ENCODE peak calls at places on chromosomes 7 and 10, in seven cellular contexts. One of them, this sample, is unnamed.

GRCh38 chr7:48004598-48004997 is 24.3 kb downstream of the SUN3 start:
- DNase-seq in A549: no peak
- DNase-seq in body of pancreas: no peak
- DNase-seq in HCT116: no peak
- DNase-seq in GM12878: no peak
- DNase-seq in testis: no peak
- DNase-seq in HepG2: no peak
- DNase-seq in this sample: no peak

GRCh38 chr7:154903083-154903731 is 99.7 kb downstream of the PAXIP1 start:
- DNase-seq in A549: no peak
- DNase-seq in HCT116: no peak
- DNase-seq in GM12878: no peak
- DNase-seq in HepG2: peak; percentile 52
- DNase-seq in body of pancreas: no peak
- DNase-seq in testis: no peak
- DNase-seq in this sample: no peak

GRCh38 chr10:77004917-77005564 is 632.6 kb downstream of the KCNMA1 start:
- DNase-seq in testis: peak; percentile 19
- DNase-seq in HepG2: peak; percentile 32
- DNase-seq in GM12878: no peak
- DNase-seq in body of pancreas: no peak
- DNase-seq in HCT116: peak; percentile 18
- DNase-seq in A549: peak; percentile 53
- DNase-seq in this sample: peak; percentile 11

GRCh38 chr10:22340362-22341189 is 4.7 kb upstream of the SPAG6 start:
- DNase-seq in HepG2: peak; percentile 41
- DNase-seq in A549: peak; percentile 85
- DNase-seq in HCT116: peak; percentile 76
- DNase-seq in body of pancreas: peak; percentile 69
- DNase-seq in testis: peak; percentile 82
- DNase-seq in GM12878: peak; percentile 69
- DNase-seq in this sample: peak; percentile 53

GRCh38 chr10:58856508-58857240 is 319.8 kb upstream of the PHYHIPL start:
- DNase-seq in HCT116: peak; percentile 24
- DNase-seq in A549: peak; percentile 94
- DNase-seq in HepG2: peak; percentile 84
- DNase-seq in body of pancreas: peak; percentile 51
- DNase-seq in GM12878: no peak
- DNase-seq in testis: no peak
- DNase-seq in this sample: peak; percentile 48

GRCh38 chr7:135333196-135333595 is 99.6 kb downstream of the STRA8 start:
- DNase-seq in HCT116: no peak
- DNase-seq in body of pancreas: no peak
- DNase-seq in GM12878: no peak
- DNase-seq in HepG2: no peak
- DNase-seq in A549: peak; percentile 36
- DNase-seq in testis: no peak
- DNase-seq in this sample: no peak

GRCh38 chr10:3090914-3091313 is 23.6 kb downstream of the PFKP start:
- DNase-seq in body of pancreas: peak; percentile 70
- DNase-seq in GM12878: no peak
- DNase-seq in HepG2: peak; percentile 17
- DNase-seq in A549: peak; percentile 91
- DNase-seq in testis: no peak
- DNase-seq in HCT116: peak; percentile 73
- DNase-seq in this sample: peak; percentile 72

GRCh38 chr10:112721080-112721698 is 228.9 kb upstream of the TCF7L2 start:
- DNase-seq in HCT116: peak; percentile 51
- DNase-seq in testis: peak; percentile 45
- DNase-seq in body of pancreas: peak; percentile 39
- DNase-seq in A549: peak; percentile 67
- DNase-seq in GM12878: peak; percentile 21
- DNase-seq in HepG2: peak; percentile 31
- DNase-seq in this sample: peak; percentile 24

GRCh38 chr10:116748041-116748440 is 5.7 kb upstream of the HSPA12A start:
- DNase-seq in HCT116: peak; percentile 13
- DNase-seq in HepG2: peak; percentile 61
- DNase-seq in body of pancreas: no peak
- DNase-seq in testis: no peak
- DNase-seq in GM12878: no peak
- DNase-seq in A549: peak; percentile 55
- DNase-seq in this sample: no peak

GRCh38 chr10:77311186-77311585 is 326.4 kb downstream of the KCNMA1 start:
- DNase-seq in body of pancreas: no peak
- DNase-seq in HCT116: no peak
- DNase-seq in testis: no peak
- DNase-seq in HepG2: no peak
- DNase-seq in A549: no peak
- DNase-seq in GM12878: no peak
- DNase-seq in this sample: no peak

GRCh38 chr10:77909755-77910375 is 16.7 kb downstream of the DLG5 start:
- DNase-seq in testis: no peak
- DNase-seq in body of pancreas: peak; percentile 66
- DNase-seq in HCT116: no peak
- DNase-seq in HepG2: peak; percentile 91
- DNase-seq in A549: peak; percentile 76
- DNase-seq in GM12878: no peak
- DNase-seq in this sample: no peak

GRCh38 chr10:78354101-78354500 is 320.4 kb downstream of the RPS24 start:
- DNase-seq in HepG2: no peak
- DNase-seq in body of pancreas: no peak
- DNase-seq in testis: no peak
- DNase-seq in HCT116: no peak
- DNase-seq in A549: no peak
- DNase-seq in GM12878: no peak
- DNase-seq in this sample: no peak

GRCh38 chr10:100184426-100185219 is 1.2 kb downstream of the ERLIN1 start:
- DNase-seq in body of pancreas: no peak
- DNase-seq in HCT116: peak; percentile 12
- DNase-seq in testis: no peak
- DNase-seq in HepG2: peak; percentile 35
- DNase-seq in A549: peak; percentile 23
- DNase-seq in GM12878: no peak
- DNase-seq in this sample: no peak

GRCh38 chr10:34811126-34811967 is 3.7 kb downstream of the PARD3 start:
- DNase-seq in GM12878: no peak
- DNase-seq in body of pancreas: no peak
- DNase-seq in A549: no peak
- DNase-seq in testis: no peak
- DNase-seq in HepG2: no peak
- DNase-seq in HCT116: no peak
- DNase-seq in this sample: no peak

GRCh38 chr7:57821438-57822382 is 371.7 kb downstream of the ZNF716 start:
- DNase-seq in A549: no peak
- DNase-seq in HCT116: no peak
- DNase-seq in body of pancreas: no peak
- DNase-seq in testis: peak; percentile 36
- DNase-seq in GM12878: no peak
- DNase-seq in HepG2: no peak
- DNase-seq in this sample: no peak

GRCh38 chr7:40412323-40412722 is 277.5 kb downstream of the SUGCT start:
- DNase-seq in HCT116: no peak
- DNase-seq in GM12878: no peak
- DNase-seq in HepG2: no peak
- DNase-seq in body of pancreas: no peak
- DNase-seq in A549: no peak
- DNase-seq in testis: no peak
- DNase-seq in this sample: no peak

GRCh38 chr10:4371691-4372295 is 454.2 kb upstream of the AKR1E2 start:
- DNase-seq in A549: no peak
- DNase-seq in GM12878: no peak
- DNase-seq in testis: no peak
- DNase-seq in HepG2: no peak
- DNase-seq in HCT116: no peak
- DNase-seq in body of pancreas: no peak
- DNase-seq in this sample: no peak

GRCh38 chr7:105015631-105015965 is 1.6 kb downstream of the KMT2E start:
- DNase-seq in body of pancreas: peak; percentile 59
- DNase-seq in A549: no peak
- DNase-seq in testis: peak; percentile 78
- DNase-seq in GM12878: no peak
- DNase-seq in HepG2: no peak
- DNase-seq in HCT116: no peak
- DNase-seq in this sample: peak; percentile 61

GRCh38 chr10:50506861-50507573 is 116.7 kb downstream of the SGMS1 start:
- DNase-seq in A549: no peak
- DNase-seq in HepG2: peak; percentile 58
- DNase-seq in body of pancreas: peak; percentile 60
- DNase-seq in testis: peak; percentile 85
- DNase-seq in HCT116: no peak
- DNase-seq in GM12878: no peak
- DNase-seq in this sample: no peak

GRCh38 chr10:105992928-105993327 is 1171.6 kb downstream of the SORCS1 start:
- DNase-seq in HepG2: no peak
- DNase-seq in body of pancreas: no peak
- DNase-seq in A549: no peak
- DNase-seq in GM12878: no peak
- DNase-seq in HCT116: no peak
- DNase-seq in testis: no peak
- DNase-seq in this sample: no peak

GRCh38 chr7:113122657-113123252 is 4.4 kb upstream of the SMIM30 start:
- DNase-seq in A549: no peak
- DNase-seq in body of pancreas: no peak
- DNase-seq in HepG2: no peak
- DNase-seq in HCT116: no peak
- DNase-seq in testis: no peak
- DNase-seq in GM12878: no peak
- DNase-seq in this sample: no peak

GRCh38 chr7:103343758-103344452 is 662 bp downstream of the DNAJC2 start:
- DNase-seq in GM12878: no peak
- DNase-seq in A549: peak; percentile 31
- DNase-seq in testis: peak; percentile 34
- DNase-seq in HCT116: no peak
- DNase-seq in HepG2: peak; percentile 29
- DNase-seq in body of pancreas: peak; percentile 29
- DNase-seq in this sample: no peak

GRCh38 chr7:122883049-122883670 is 3.1 kb downstream of the CADPS2 start:
- DNase-seq in testis: no peak
- DNase-seq in HepG2: no peak
- DNase-seq in GM12878: no peak
- DNase-seq in A549: no peak
- DNase-seq in body of pancreas: no peak
- DNase-seq in HCT116: no peak
- DNase-seq in this sample: no peak

GRCh38 chr10:289581-289980 is 154.3 kb downstream of the ZMYND11 start:
- DNase-seq in HCT116: no peak
- DNase-seq in HepG2: no peak
- DNase-seq in body of pancreas: no peak
- DNase-seq in GM12878: no peak
- DNase-seq in A549: no peak
- DNase-seq in testis: no peak
- DNase-seq in this sample: no peak

GRCh38 chr10:288605-289200 is 153.4 kb downstream of the ZMYND11 start:
- DNase-seq in testis: no peak
- DNase-seq in A549: no peak
- DNase-seq in GM12878: no peak
- DNase-seq in body of pancreas: no peak
- DNase-seq in HepG2: no peak
- DNase-seq in HCT116: no peak
- DNase-seq in this sample: no peak

GRCh38 chr10:287029-287428 is 151.8 kb downstream of the ZMYND11 start:
- DNase-seq in HCT116: no peak
- DNase-seq in A549: no peak
- DNase-seq in HepG2: no peak
- DNase-seq in testis: no peak
- DNase-seq in GM12878: no peak
- DNase-seq in body of pancreas: no peak
- DNase-seq in this sample: no peak

GRCh38 chr10:290026-290725 is 154.9 kb downstream of the ZMYND11 start:
- DNase-seq in GM12878: no peak
- DNase-seq in A549: no peak
- DNase-seq in HepG2: no peak
- DNase-seq in testis: no peak
- DNase-seq in HCT116: no peak
- DNase-seq in body of pancreas: no peak
- DNase-seq in this sample: no peak

DNA sequence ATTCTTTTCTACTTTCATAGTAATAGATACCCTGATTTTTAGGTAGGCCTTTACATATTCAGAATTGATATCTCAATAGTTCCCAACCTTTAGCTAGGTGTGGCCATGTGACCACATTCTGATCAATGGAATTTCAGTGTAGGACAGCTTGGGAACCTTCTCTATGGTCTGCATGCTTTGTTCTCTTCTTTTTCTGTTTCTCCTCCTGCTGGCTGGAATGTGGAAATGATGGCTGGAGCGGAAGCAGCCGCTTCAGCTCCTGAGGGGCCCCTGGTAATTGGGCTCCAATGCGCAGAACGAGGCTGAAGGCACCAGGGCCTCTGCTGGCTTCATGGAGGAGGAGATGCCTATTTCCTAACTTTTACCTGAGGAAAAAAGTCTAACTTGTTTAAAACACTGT is 152.6 kb downstream of the ZMYND11 start:
- DNase-seq in HCT116: peak; percentile 53
- DNase-seq in A549: no peak
- DNase-seq in body of pancreas: no peak
- DNase-seq in testis: no peak
- DNase-seq in HepG2: peak; percentile 53
- DNase-seq in GM12878: no peak
- DNase-seq in this sample: no peak
- TF ChIP-seq CTCF in HCT116: peak; percentile 79
- TF ChIP-seq CTCF in A549: peak; percentile 20
- TF ChIP-seq CTCF in body of pancreas: no peak
- TF ChIP-seq CTCF in testis: no peak
- TF ChIP-seq CTCF in HepG2: peak; percentile 60
- TF ChIP-seq CTCF in GM12878: no peak
- TF ChIP-seq CTCF in this sample: no peak

DNA sequence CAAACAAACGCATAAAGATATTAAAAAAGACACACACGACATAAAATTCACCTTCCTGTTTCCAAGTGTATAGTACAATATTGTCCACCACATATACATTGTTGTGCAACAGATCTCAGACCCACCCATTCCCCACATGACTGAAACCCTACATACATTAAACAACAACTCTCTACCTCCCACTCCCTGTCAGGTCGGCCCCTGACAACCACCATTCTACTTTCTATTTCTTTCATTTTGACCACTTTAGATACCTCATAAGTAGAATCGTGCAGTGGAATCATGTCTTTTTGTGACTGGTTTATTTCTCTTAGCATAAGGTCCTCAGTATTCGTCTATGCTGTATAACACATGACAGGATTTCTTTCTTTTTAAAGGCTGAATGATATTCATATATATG is 320.5 kb downstream of the BBS9 start:
- DNase-seq in body of pancreas: no peak
- DNase-seq in A549: no peak
- DNase-seq in HepG2: no peak
- DNase-seq in HCT116: no peak
- DNase-seq in testis: no peak
- DNase-seq in GM12878: no peak
- DNase-seq in this sample: no peak
- H3K27ac ChIP-seq in body of pancreas: no peak overlapping the region
- H3K27ac ChIP-seq in A549: no peak overlapping the region
- H3K27ac ChIP-seq in HepG2: no peak overlapping the region
- H3K27ac ChIP-seq in HCT116: no peak overlapping the region
- H3K27ac ChIP-seq in testis: no peak overlapping the region
- H3K27ac ChIP-seq in GM12878: no peak overlapping the region
- H3K27ac ChIP-seq in this sample: no peak overlapping the region

GRCh38 chr7:140512317-140513000 is 33.2 kb upstream of the MKRN1 start:
- DNase-seq in testis: peak; percentile 44
- DNase-seq in A549: peak; percentile 66
- DNase-seq in GM12878: no peak
- DNase-seq in body of pancreas: peak; percentile 81
- DNase-seq in HepG2: peak; percentile 46
- DNase-seq in HCT116: peak; percentile 27
- DNase-seq in this sample: peak; percentile 12
- TF ChIP-seq POLR2A in testis: no peak
- TF ChIP-seq POLR2A in A549: no peak
- TF ChIP-seq POLR2A in GM12878: no peak
- TF ChIP-seq POLR2A in body of pancreas: no peak
- TF ChIP-seq POLR2A in HepG2: no peak
- TF ChIP-seq POLR2A in HCT116: no peak
- TF ChIP-seq POLR2A in this sample: no peak

GRCh38 chr10:101666025-101666424 is 28.9 kb downstream of the FBXW4 start:
- DNase-seq in body of pancreas: no peak
- DNase-seq in GM12878: no peak
- DNase-seq in HepG2: no peak
- DNase-seq in testis: no peak
- DNase-seq in HCT116: no peak
- DNase-seq in A549: no peak
- DNase-seq in this sample: no peak
- TF ChIP-seq CTCF in body of pancreas: no peak
- TF ChIP-seq CTCF in GM12878: no peak
- TF ChIP-seq CTCF in HepG2: no peak
- TF ChIP-seq CTCF in testis: no peak
- TF ChIP-seq CTCF in HCT116: no peak
- TF ChIP-seq CTCF in A549: no peak
- TF ChIP-seq CTCF in this sample: no peak

This sample was measured in prostate gland.